ENCODE peak calls at places on chromosomes 7 and 10, in ten cellular contexts. O is GM23248; M is SK-N-MC; W is Panc1; Q is CD8-positive, alpha-beta memory T cell; H is thyroid gland; X is CD4-positive, alpha-beta memory T cell; L is Peyer's patch; U is AG04450; K is H9. N is an unnamed sample.

GRCh38 chr7:145082366-145083240 is 246.8 kb upstream of the TPK1 start:
- DNase-seq in O (no peak), M (peak; percentile 55), W (no peak), Q (no peak), H (no peak), X (no peak), L (no peak), U (no peak), K (peak; percentile 57), N (no peak)

GRCh38 chr7:135825406-135825805 is 76.8 kb upstream of the FAM180A start:
- DNase-seq in O (peak; percentile 23), M (no peak), W (no peak), Q (no peak), H (no peak), X (no peak), L (no peak), U (no peak), K (peak; percentile 55), N (no peak)

GRCh38 chr10:63713191-63714144 is 192.3 kb downstream of the REEP3 start:
- DNase-seq in O (peak; percentile 59), M (peak; percentile 98), W (no peak), Q (no peak), H (peak; percentile 73), X (no peak), L (no peak), U (no peak), K (peak; percentile 96), N (no peak)

GRCh38 chr7:66930341-66930740 is 9.3 kb downstream of the TMEM248 start:
- DNase-seq in O (peak; percentile 28), M (peak; percentile 39), W (no peak), Q (no peak), H (no peak), X (no peak), L (no peak), U (no peak), K (peak; percentile 79), N (no peak)

GRCh38 chr7:74293577-74293908 is 4.3 kb downstream of the CLIP2 start:
- DNase-seq in O (no peak), M (no peak), W (no peak), Q (no peak), H (no peak), X (no peak), L (no peak), U (no peak), K (no peak), N (no peak)

GRCh38 chr7:34501161-34501560 is 156.9 kb upstream of the NPSR1 start:
- DNase-seq in O (no peak), M (no peak), W (no peak), Q (no peak), H (no peak), X (no peak), L (no peak), U (no peak), K (no peak), N (no peak)

GRCh38 chr10:51141015-51141414 is 66.7 kb downstream of the PRKG1 start:
- DNase-seq in O (no peak), M (no peak), W (no peak), Q (no peak), H (no peak), X (no peak), L (no peak), U (no peak), K (no peak), N (no peak)

GRCh38 chr10:6037975-6038624 is 24.1 kb downstream of the IL2RA start:
- DNase-seq in O (no peak), M (no peak), W (no peak), Q (no peak), H (no peak), X (peak; percentile 66), L (no peak), U (no peak), K (no peak), N (peak; percentile 33)

GRCh38 chr10:644943-645334 is 44.5 kb downstream of the DIP2C start:
- DNase-seq in O (no peak), M (no peak), W (no peak), Q (no peak), H (no peak), X (no peak), L (no peak), U (no peak), K (no peak), N (no peak)

GRCh38 chr7:70338061-70338460 is 739.8 kb downstream of the AUTS2 start:
- DNase-seq in O (no peak), M (no peak), W (no peak), Q (no peak), H (no peak), X (no peak), L (no peak), U (no peak), K (no peak), N (no peak)

GRCh38 chr7:106372595-106373318 is 88.0 kb upstream of the NAMPT start:
- DNase-seq in O (no peak), M (no peak), W (no peak), Q (no peak), H (no peak), X (no peak), L (no peak), U (no peak), K (no peak), N (no peak)

GRCh38 chr10:77104459-77104980 is 533.1 kb downstream of the KCNMA1 start:
- DNase-seq in O (peak; percentile 69), M (no peak), W (no peak), Q (no peak), H (peak; percentile 20), X (no peak), L (no peak), U (peak; percentile 86), K (no peak), N (no peak)

GRCh38 chr10:7671121-7671520 is 4.4 kb upstream of the ITIH5 start:
- DNase-seq in O (peak; percentile 17), M (no peak), W (no peak), Q (no peak), H (no peak), X (no peak), L (no peak), U (no peak), K (no peak), N (no peak)

GRCh38 chr7:18020138-18020715 is 7.4 kb downstream of the PRPS1L1 start:
- DNase-seq in O (no peak), M (no peak), W (no peak), Q (no peak), H (no peak), X (no peak), L (no peak), U (no peak), K (no peak), N (no peak)

GRCh38 chr7:158101821-158102450 is 485.7 kb downstream of the PTPRN2 start:
- DNase-seq in O (no peak), M (no peak), W (no peak), Q (no peak), H (no peak), X (no peak), L (no peak), U (no peak), K (no peak), N (no peak)
- H3K9me3 ChIP-seq in O (no peaks in the 10 kb centered on the region), M (no peaks in the 10 kb centered on the region), W (no peaks in the 10 kb centered on the region), Q (no peaks in the 10 kb centered on the region), H (no peaks in the 10 kb centered on the region), X (no peaks in the 10 kb centered on the region), L (no peaks in the 10 kb centered on the region), U (peaks cover 73% of the 10 kb centered on the region), K (no peaks in the 10 kb centered on the region), N (no peaks in the 10 kb centered on the region)

DNA sequence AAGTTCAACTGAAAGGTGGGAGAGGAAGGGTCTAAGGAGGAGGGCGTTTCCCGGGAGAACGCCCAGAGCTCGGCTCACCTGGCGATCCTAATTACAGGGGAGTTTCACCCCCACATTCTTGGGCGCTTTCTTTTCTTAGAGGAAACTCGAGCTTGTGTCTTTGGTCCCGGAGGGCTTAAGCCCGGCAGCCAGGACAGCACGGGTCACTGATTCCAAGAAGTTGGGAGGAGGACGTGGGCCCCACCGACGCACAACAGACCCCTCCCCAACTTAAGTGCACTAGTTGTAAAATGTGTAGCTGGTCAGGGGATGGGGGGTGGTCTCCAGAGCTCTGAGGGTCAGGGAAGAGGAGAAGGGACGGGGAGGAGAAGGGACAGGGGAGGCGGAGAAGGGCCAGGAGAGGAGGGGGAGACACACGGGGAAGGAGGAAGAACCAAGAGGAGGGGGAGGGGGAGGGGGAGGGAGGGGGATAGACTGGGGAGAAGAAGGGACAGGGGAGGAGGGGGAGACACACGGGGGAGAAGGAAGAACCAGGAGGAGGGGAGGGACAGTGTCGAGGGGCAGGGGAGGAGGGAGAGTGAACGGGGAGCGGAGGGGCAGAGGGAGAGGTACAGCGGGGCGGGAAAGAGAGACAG is 870 bp downstream of the BAIAP2L1 start:
- DNase-seq in O (peak; percentile 37), M (no peak), W (no peak), Q (no peak), H (peak; percentile 28), X (no peak), L (no peak), U (no peak), K (peak; percentile 49), N (no peak)
- H3K27ac ChIP-seq in O (peak overlapping the region; percentile 1), M (no peak overlapping the region), W (peak overlapping the region; percentile 95), Q (peak overlapping the region; percentile 18), H (peak overlapping the region; percentile 46), X (no peak overlapping the region), L (peak overlapping the region; percentile 98), U (no peak overlapping the region), K (no peak overlapping the region), N (no peak overlapping the region)

GRCh38 chr10:43644252-43644651 is 4.4 kb downstream of the ZNF32 start:
- DNase-seq in O (peak; percentile 33), M (no peak), W (no peak), Q (no peak), H (no peak), X (no peak), L (no peak), U (no peak), K (no peak), N (no peak)
- H3K9me3 ChIP-seq in O (peaks cover 12% of the 10 kb centered on the region), M (peaks cover 2% of the 10 kb centered on the region), W (peaks cover 64% of the 10 kb centered on the region), Q (peaks cover 46% of the 10 kb centered on the region), H (peaks cover 15% of the 10 kb centered on the region), X (no peaks in the 10 kb centered on the region), L (peaks cover 25% of the 10 kb centered on the region), U (peaks cover 40% of the 10 kb centered on the region), K (peaks cover 43% of the 10 kb centered on the region), N (peaks cover 12% of the 10 kb centered on the region)

GRCh38 chr7:151123485-151124204 is 37.4 kb downstream of the AGAP3 start:
- DNase-seq in O (peak; percentile 82), M (no peak), W (peak; percentile 78), Q (peak; percentile 78), H (peak; percentile 90), X (peak; percentile 80), L (peak; percentile 67), U (peak; percentile 33), K (peak; percentile 94), N (peak; percentile 80)

GRCh38 chr7:151124205-151124880 is 38.1 kb downstream of the AGAP3 start:
- DNase-seq in O (no peak), M (no peak), W (no peak), Q (no peak), H (no peak), X (no peak), L (no peak), U (no peak), K (no peak), N (no peak)

GRCh38 chr7:151125459-151125834 is 39.2 kb downstream of the AGAP3 start:
- DNase-seq in O (peak; percentile 16), M (no peak), W (no peak), Q (no peak), H (peak; percentile 25), X (no peak), L (no peak), U (no peak), K (peak; percentile 89), N (no peak)

GRCh38 chr7:151125835-151126481 is 39.7 kb downstream of the AGAP3 start:
- DNase-seq in O (peak; percentile 20), M (no peak), W (no peak), Q (no peak), H (no peak), X (no peak), L (no peak), U (no peak), K (no peak), N (no peak)

GRCh38 chr7:151124899-151125399 is 38.7 kb downstream of the AGAP3 start:
- DNase-seq in O (no peak), M (no peak), W (no peak), Q (no peak), H (no peak), X (no peak), L (no peak), U (no peak), K (no peak), N (no peak)
- H3K27ac ChIP-seq in O (no peak overlapping the region), M (no peak overlapping the region), W (no peak overlapping the region), Q (no peak overlapping the region), H (no peak overlapping the region), X (no peak overlapping the region), L (no peak overlapping the region), U (no peak overlapping the region), K (no peak overlapping the region), N (no peak overlapping the region)

N was measured in naive thymus-derived CD4-positive, alpha-beta T cell.